ENCODE peak calls at places on chromosomes 2 and 18, in eight cellular contexts. T, E, B, D, I, F, N and L are unnamed samples. For H3K4me1, the result is how much of the 10 kb centered on the place peaks cover.

GRCh38 chr2:29423267-29423666 is 308.1 kb downstream of the CLIP4 start:
- DNase-seq in T (no peak), E (no peak), B (no peak), D (no peak), I (no peak), F (no peak), N (no peak), L (no peak)

GRCh38 chr2:169768262-169768995 is 30.2 kb upstream of the SSB start:
- DNase-seq in T (peak), E (no peak), B (no peak), D (peak), I (no peak), F (peak), N (no peak), L (no peak)

GRCh38 chr2:113175101-113175628 is 1.4 kb downstream of the PSD4 start:
- DNase-seq in T (no peak), E (no peak), B (no peak), D (peak), I (no peak), F (no peak), N (no peak), L (no peak)

GRCh38 chr18:79469751-79470150 is 74.0 kb downstream of the NFATC1 start:
- DNase-seq in T (no peak), E (no peak), B (no peak), D (no peak), I (no peak), F (no peak), N (no peak), L (no peak)

GRCh38 chr2:105387225-105387624 is 11.6 kb downstream of the FHL2 start:
- DNase-seq in T (peak), E (no peak), B (no peak), D (no peak), I (no peak), F (no peak), N (no peak), L (no peak)

GRCh38 chr18:48841381-48842258 is 109.1 kb downstream of the SMAD7 start:
- DNase-seq in T (no peak), E (no peak), B (no peak), D (no peak), I (no peak), F (no peak), N (no peak), L (no peak)

GRCh38 chr2:58520903-58521302 is 279.8 kb upstream of the FANCL start:
- DNase-seq in T (no peak), E (no peak), B (no peak), D (no peak), I (no peak), F (no peak), N (no peak), L (no peak)

GRCh38 chr2:73987109-73987947 is 2.6 kb downstream of the TET3 start:
- DNase-seq in T (no peak), E (peak), B (no peak), D (peak), I (no peak), F (no peak), N (peak), L (no peak)

GRCh38 chr2:134926231-134926931 is 7.8 kb downstream of the CCNT2 start:
- DNase-seq in T (no peak), E (no peak), B (no peak), D (no peak), I (no peak), F (no peak), N (no peak), L (no peak)

GRCh38 chr2:28663359-28663758 is 88.3 kb upstream of the PPP1CB start:
- DNase-seq in T (no peak), E (no peak), B (no peak), D (no peak), I (no peak), F (no peak), N (no peak), L (no peak)

GRCh38 chr18:4858378-4859127 is 338.5 kb downstream of the AKAIN1 start:
- DNase-seq in T (no peak), E (no peak), B (no peak), D (no peak), I (no peak), F (no peak), N (no peak), L (no peak)

GRCh38 chr2:151989378-151989777 is 109.5 kb downstream of the CACNB4 start:
- DNase-seq in T (no peak), E (no peak), B (no peak), D (no peak), I (no peak), F (no peak), N (no peak), L (no peak)

GRCh38 chr18:31219395-31219794 is 56.7 kb upstream of the DSC1 start:
- DNase-seq in T (no peak), E (no peak), B (no peak), D (no peak), I (no peak), F (no peak), N (no peak), L (no peak)

GRCh38 chr18:644395-645004 is 13.0 kb upstream of the TYMS start:
- DNase-seq in T (no peak), E (no peak), B (no peak), D (no peak), I (no peak), F (no peak), N (no peak), L (no peak)

GRCh38 chr2:96775160-96775559 is 14.5 kb downstream of the CNNM4 start:
- DNase-seq in T (no peak), E (no peak), B (no peak), D (no peak), I (no peak), F (no peak), N (no peak), L (no peak)

GRCh38 chr2:121038831-121039230 is 246.2 kb downstream of the TFCP2L1 start:
- DNase-seq in T (no peak), E (peak), B (no peak), D (no peak), I (no peak), F (no peak), N (no peak), L (no peak)

GRCh38 chr2:204900487-204900886 is 355.2 kb downstream of the PARD3B start:
- DNase-seq in T (no peak), E (no peak), B (peak), D (no peak), I (no peak), F (no peak), N (no peak), L (no peak)

GRCh38 chr2:127525692-127526141 is 572 bp downstream of the IWS1 start:
- DNase-seq in T (no peak), E (peak), B (no peak), D (peak), I (no peak), F (no peak), N (peak), L (no peak)

GRCh38 chr18:12907258-12907925 is 23.4 kb upstream of the PTPN2 start:
- DNase-seq in T (no peak), E (no peak), B (no peak), D (no peak), I (no peak), F (peak), N (no peak), L (no peak)

GRCh38 chr2:217827430-217828201 is 175.2 kb downstream of the TNS1 start:
- DNase-seq in T (no peak), E (no peak), B (no peak), D (no peak), I (no peak), F (peak), N (no peak), L (no peak)

GRCh38 chr18:74115046-74115445 is 32.6 kb downstream of the FBXO15 start:
- DNase-seq in T (no peak), E (no peak), B (no peak), D (no peak), I (no peak), F (no peak), N (no peak), L (no peak)

GRCh38 chr18:63317982-63318881 is 1.3 kb downstream of the BCL2 start:
- DNase-seq in T (peak), E (peak), B (no peak), D (peak), I (peak), F (peak), N (peak), L (no peak)

GRCh38 chr2:235724964-235725603 is 231.2 kb downstream of the AGAP1 start:
- DNase-seq in T (peak), E (no peak), B (no peak), D (no peak), I (no peak), F (no peak), N (no peak), L (no peak)

GRCh38 chr2:186848873-186849578 is at the start of gene ZSWIM2:
- DNase-seq in T (peak), E (peak), B (peak), D (peak), I (no peak), F (peak), N (peak), L (peak)

GRCh38 chr2:68465081-68465916 is 1.8 kb downstream of the FBXO48 start:
- DNase-seq in T (no peak), E (no peak), B (no peak), D (no peak), I (no peak), F (no peak), N (no peak), L (no peak)

GRCh38 chr2:20914087-20914486 is 91.2 kb upstream of the LDAH start:
- DNase-seq in T (no peak), E (no peak), B (no peak), D (no peak), I (no peak), F (no peak), N (no peak), L (no peak)

GRCh38 chr2:220959391-220959802 is 612.7 kb downstream of the EPHA4 start:
- DNase-seq in T (no peak), E (no peak), B (no peak), D (peak), I (no peak), F (peak), N (no peak), L (no peak)

GRCh38 chr2:176105727-176106635 is 1.1 kb upstream of the HOXD11 start:
- DNase-seq in T (no peak), E (no peak), B (no peak), D (no peak), I (no peak), F (peak), N (no peak), L (no peak)

GRCh38 chr2:12314119-12314735 is 402.5 kb upstream of the TRIB2 start:
- DNase-seq in T (no peak), E (peak), B (no peak), D (no peak), I (no peak), F (no peak), N (no peak), L (no peak)

GRCh38 chr2:105969552-105969951 is 224.5 kb downstream of the UXS1 start:
- DNase-seq in T (no peak), E (peak), B (no peak), D (no peak), I (no peak), F (no peak), N (no peak), L (no peak)

DNA sequence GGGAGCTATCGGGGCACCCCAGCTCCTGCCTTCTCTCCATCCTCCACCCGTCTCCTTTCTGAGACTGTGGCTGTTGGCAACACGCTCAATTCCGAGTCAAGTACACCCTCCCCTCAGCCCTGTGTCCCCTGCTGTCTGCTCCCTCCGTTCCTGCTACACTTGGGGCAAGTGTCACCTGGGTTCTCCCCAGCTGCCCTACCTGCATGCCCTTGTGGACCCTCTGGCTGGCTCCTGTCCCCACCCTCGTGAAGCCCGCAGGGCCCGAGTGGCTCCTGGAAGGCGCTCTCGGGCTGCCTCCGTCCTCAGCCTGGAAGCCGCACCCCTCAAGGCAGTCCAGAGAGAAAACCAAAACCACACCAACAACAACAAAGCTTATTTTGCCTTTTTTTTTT is 33.9 kb downstream of the PDIA6 start:
- DNase-seq in T (no peak), E (peak), B (no peak), D (no peak), I (no peak), F (no peak), N (no peak), L (no peak)
- H3K4me1 ChIP-seq in T (under half), E (under half), B (under half), D (under half), I (under half), F (under half), N (under half), L (under half)

DNA sequence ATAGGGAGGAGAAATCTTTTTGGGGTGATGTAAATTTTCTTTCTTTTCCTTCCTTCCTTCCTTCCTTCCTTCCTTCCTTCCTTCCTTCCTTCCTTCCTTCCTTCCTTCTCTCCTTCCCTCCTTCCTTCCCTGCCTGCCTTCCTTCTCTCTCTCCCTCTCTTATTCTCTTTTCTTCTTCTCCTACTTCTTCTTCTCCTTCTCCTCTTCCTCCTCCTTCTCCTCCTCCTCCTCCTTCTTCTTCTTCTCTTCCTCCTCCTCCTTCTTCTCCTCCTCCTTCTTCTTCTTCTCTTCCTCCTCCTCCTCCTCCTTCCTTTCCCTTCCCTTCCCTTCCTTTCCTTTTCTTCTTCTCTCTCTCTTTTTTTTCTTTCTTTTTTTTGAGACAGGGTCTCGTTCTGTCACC is 59.9 kb downstream of the MYOM1 start:
- DNase-seq in T (no peak), E (no peak), B (no peak), D (no peak), I (no peak), F (no peak), N (no peak), L (no peak)
- TF ChIP-seq CTCF in T (no peak), E (no peak), B (no peak), D (no peak), I (no peak), F (no peak), N (no peak), L (no peak)

DNA sequence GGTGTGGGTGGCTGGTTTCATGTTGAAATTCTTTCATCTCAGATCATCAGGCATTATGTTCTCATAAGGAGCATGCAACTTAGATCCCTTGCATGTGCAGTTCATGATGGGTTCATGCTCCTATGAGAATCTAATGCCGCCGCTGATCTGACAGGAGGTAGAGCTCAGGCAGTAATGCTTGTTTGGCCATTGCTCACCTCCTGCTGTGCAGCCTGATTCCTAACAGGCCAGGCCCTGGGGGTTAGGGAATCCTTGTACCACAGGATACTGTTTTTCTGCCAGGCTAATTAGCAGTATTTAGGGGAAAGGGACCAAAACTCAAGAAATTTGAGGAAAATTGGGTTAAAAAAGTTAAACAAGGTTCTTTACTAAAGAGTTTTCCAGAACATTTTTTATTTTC is 5.3 kb upstream of the LHCGR start:
- DNase-seq in T (no peak), E (peak), B (no peak), D (no peak), I (no peak), F (no peak), N (no peak), L (no peak)
- H3K4me3 ChIP-seq in T (no peak), E (no peak), B (no peak), D (no peak), I (no peak), F (no peak), N (no peak), L (no peak)

DNA sequence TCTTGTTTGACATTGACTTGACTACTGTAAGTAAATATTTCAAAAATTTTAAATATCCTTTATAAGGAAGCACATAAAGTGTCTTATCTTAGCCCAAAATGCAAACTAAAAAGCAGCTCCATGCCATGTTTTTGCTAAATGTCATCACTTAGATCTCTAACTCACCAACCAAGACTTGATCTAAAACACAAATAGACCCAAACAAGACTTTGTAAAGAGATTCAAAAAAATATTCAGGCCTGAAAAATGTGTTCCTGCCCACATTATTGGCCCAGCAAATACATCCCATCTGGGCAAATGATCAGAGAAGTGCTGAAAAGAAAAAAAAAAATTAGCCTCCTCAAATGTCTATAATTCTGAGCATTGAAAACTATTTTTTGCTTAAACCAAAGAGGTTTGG is 187.6 kb downstream of the MREG start:
- DNase-seq in T (no peak), E (no peak), B (no peak), D (no peak), I (no peak), F (no peak), N (no peak), L (no peak)
- H3K4me1 ChIP-seq in T (under half), E (under half), B (under half), D (under half), I (under half), F (under half), N (under half), L (under half)

GRCh38 chr2:26245231-26245732 is 543 bp downstream of the HADHB start:
- DNase-seq in T (peak), E (peak), B (no peak), D (peak), I (no peak), F (no peak), N (peak), L (peak)

GRCh38 chr2:26245810-26246209 is 1.1 kb downstream of the HADHB start:
- DNase-seq in T (no peak), E (no peak), B (no peak), D (no peak), I (no peak), F (no peak), N (peak), L (no peak)

GRCh38 chr2:26243643-26244478 is 571 bp downstream of the HADHA start:
- DNase-seq in T (no peak), E (no peak), B (no peak), D (no peak), I (peak), F (no peak), N (peak), L (no peak)

GRCh38 chr2:26246818-26247217 is 2.1 kb downstream of the HADHB start:
- DNase-seq in T (no peak), E (no peak), B (no peak), D (peak), I (no peak), F (no peak), N (no peak), L (no peak)

DNA sequence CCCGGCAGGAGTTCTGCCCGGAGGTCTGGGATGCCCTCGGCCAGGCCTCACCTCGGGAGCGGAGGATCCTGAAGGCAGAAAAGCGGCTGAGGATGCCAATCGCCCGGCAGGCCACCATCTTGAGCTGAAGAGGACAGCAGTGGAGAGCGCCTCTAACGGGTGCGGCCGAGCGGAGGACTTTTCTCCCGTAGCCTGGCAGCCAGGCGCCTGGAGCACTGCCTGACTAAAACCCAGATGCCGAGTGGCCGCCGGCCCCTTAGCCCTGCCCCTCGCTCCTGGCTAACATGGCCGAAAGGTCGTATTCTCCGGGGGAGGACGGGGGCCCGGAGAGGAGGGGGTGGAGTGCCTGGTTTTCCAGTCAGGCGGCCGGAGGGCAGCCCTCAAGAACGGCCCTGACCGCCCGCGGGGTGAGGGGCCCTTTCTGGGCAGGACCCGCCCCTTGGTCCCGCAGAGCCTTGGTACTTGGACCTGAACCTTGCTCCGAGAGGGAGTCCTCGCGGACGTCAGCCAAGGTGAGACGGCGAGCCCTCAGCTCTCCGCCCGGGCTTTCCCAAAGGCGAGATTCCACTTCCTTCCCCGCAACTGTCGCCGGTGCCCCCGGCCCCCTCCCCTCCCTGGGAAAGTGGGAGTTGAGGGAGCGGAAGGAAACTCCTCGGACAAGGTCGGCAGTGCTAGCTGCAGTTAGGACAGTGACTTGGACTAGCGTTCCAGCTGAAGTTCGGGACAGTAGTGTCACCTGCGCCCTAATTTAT is at the start of the genes HADHA and HADHB:
- DNase-seq in T (peak), E (peak), B (no peak), D (peak), I (peak), F (peak), N (peak), L (peak)
- TF ChIP-seq CTCF in T (no peak), E (peak), B (no peak), D (peak), I (peak), F (peak), N (peak), L (peak)

GRCh38 chr2:227323818-227324217 is 1.2 kb upstream of the MFF start:
- DNase-seq in T (no peak), E (no peak), B (no peak), D (no peak), I (no peak), F (no peak), N (no peak), L (no peak)
- H3K4me3 ChIP-seq in T (no peak), E (peak), B (no peak), D (no peak), I (no peak), F (no peak), N (no peak), L (no peak)